ENCODE peak calls at places on chromosome 6, in five cellular contexts. One of them, this sample, is unnamed.
A peak's percentile ranks its signal among the peaks of the same experiment; 100 is the strongest.

GRCh38 chr6:11810039-11810541 is 31.5 kb upstream of the ADTRP start:
- DNase-seq in testis: peak; percentile 94
- DNase-seq in kidney epithelial cell: peak; percentile 65
- DNase-seq in Peyer's patch: peak; percentile 72
- DNase-seq in AG04450: no peak
- DNase-seq in this sample: peak; percentile 96

GRCh38 chr6:14286144-14286543 is 168.6 kb downstream of the CD83 start:
- DNase-seq in kidney epithelial cell: no peak
- DNase-seq in AG04450: peak; percentile 36
- DNase-seq in testis: no peak
- DNase-seq in Peyer's patch: no peak
- DNase-seq in this sample: peak; percentile 94

GRCh38 chr6:111069722-111070406 is 17.4 kb upstream of the SLC16A10 start:
- DNase-seq in Peyer's patch: no peak
- DNase-seq in kidney epithelial cell: no peak
- DNase-seq in AG04450: no peak
- DNase-seq in testis: no peak
- DNase-seq in this sample: no peak

GRCh38 chr6:2034256-2034655 is 211.1 kb downstream of the GMDS start:
- DNase-seq in testis: no peak
- DNase-seq in AG04450: no peak
- DNase-seq in Peyer's patch: no peak
- DNase-seq in kidney epithelial cell: no peak
- DNase-seq in this sample: no peak

GRCh38 chr6:112443118-112443641 is 96.0 kb downstream of the RFPL4B start:
- DNase-seq in AG04450: no peak
- DNase-seq in Peyer's patch: no peak
- DNase-seq in testis: no peak
- DNase-seq in kidney epithelial cell: no peak
- DNase-seq in this sample: no peak

GRCh38 chr6:163773646-163774045 is 359.1 kb downstream of the QKI start:
- DNase-seq in testis: no peak
- DNase-seq in AG04450: no peak
- DNase-seq in kidney epithelial cell: no peak
- DNase-seq in Peyer's patch: no peak
- DNase-seq in this sample: no peak

GRCh38 chr6:159899994-159900745 is 9.4 kb downstream of the MAS1 start:
- DNase-seq in kidney epithelial cell: peak; percentile 74
- DNase-seq in AG04450: peak; percentile 77
- DNase-seq in testis: no peak
- DNase-seq in Peyer's patch: no peak
- DNase-seq in this sample: peak; percentile 97

GRCh38 chr6:74249658-74250057 is 553.7 kb downstream of the CD109 start:
- DNase-seq in AG04450: peak; percentile 74
- DNase-seq in Peyer's patch: no peak
- DNase-seq in kidney epithelial cell: peak; percentile 37
- DNase-seq in testis: no peak
- DNase-seq in this sample: peak; percentile 8

GRCh38 chr6:166614589-166614988 is 12.5 kb downstream of the RPS6KA2 start:
- DNase-seq in kidney epithelial cell: no peak
- DNase-seq in AG04450: no peak
- DNase-seq in testis: no peak
- DNase-seq in Peyer's patch: no peak
- DNase-seq in this sample: no peak

GRCh38 chr6:114024746-114025145 is 53.8 kb upstream of the HDAC2 start:
- DNase-seq in kidney epithelial cell: no peak
- DNase-seq in testis: no peak
- DNase-seq in AG04450: no peak
- DNase-seq in Peyer's patch: no peak
- DNase-seq in this sample: no peak

GRCh38 chr6:161374971-161375873 is 101.4 kb upstream of the AGPAT4 start:
- DNase-seq in Peyer's patch: peak; percentile 80
- DNase-seq in testis: peak; percentile 36
- DNase-seq in AG04450: no peak
- DNase-seq in kidney epithelial cell: no peak
- DNase-seq in this sample: peak; percentile 24

GRCh38 chr6:85464260-85464644 is 14.4 kb downstream of the NT5E start:
- DNase-seq in AG04450: peak; percentile 85
- DNase-seq in Peyer's patch: no peak
- DNase-seq in testis: no peak
- DNase-seq in kidney epithelial cell: peak; percentile 91
- DNase-seq in this sample: peak; percentile 97

GRCh38 chr6:125954735-125955410 is 1.7 kb upstream of the HINT3 start:
- DNase-seq in AG04450: no peak
- DNase-seq in Peyer's patch: no peak
- DNase-seq in kidney epithelial cell: no peak
- DNase-seq in testis: no peak
- DNase-seq in this sample: no peak

GRCh38 chr6:158571826-158572652 is 12.1 kb downstream of the TMEM181 start:
- DNase-seq in kidney epithelial cell: peak; percentile 32
- DNase-seq in Peyer's patch: peak; percentile 91
- DNase-seq in AG04450: no peak
- DNase-seq in testis: no peak
- DNase-seq in this sample: peak; percentile 5

GRCh38 chr6:144953552-144954240 is 668.6 kb downstream of the UTRN start:
- DNase-seq in AG04450: no peak
- DNase-seq in kidney epithelial cell: peak; percentile 78
- DNase-seq in testis: no peak
- DNase-seq in Peyer's patch: no peak
- DNase-seq in this sample: peak; percentile 85

DNA sequence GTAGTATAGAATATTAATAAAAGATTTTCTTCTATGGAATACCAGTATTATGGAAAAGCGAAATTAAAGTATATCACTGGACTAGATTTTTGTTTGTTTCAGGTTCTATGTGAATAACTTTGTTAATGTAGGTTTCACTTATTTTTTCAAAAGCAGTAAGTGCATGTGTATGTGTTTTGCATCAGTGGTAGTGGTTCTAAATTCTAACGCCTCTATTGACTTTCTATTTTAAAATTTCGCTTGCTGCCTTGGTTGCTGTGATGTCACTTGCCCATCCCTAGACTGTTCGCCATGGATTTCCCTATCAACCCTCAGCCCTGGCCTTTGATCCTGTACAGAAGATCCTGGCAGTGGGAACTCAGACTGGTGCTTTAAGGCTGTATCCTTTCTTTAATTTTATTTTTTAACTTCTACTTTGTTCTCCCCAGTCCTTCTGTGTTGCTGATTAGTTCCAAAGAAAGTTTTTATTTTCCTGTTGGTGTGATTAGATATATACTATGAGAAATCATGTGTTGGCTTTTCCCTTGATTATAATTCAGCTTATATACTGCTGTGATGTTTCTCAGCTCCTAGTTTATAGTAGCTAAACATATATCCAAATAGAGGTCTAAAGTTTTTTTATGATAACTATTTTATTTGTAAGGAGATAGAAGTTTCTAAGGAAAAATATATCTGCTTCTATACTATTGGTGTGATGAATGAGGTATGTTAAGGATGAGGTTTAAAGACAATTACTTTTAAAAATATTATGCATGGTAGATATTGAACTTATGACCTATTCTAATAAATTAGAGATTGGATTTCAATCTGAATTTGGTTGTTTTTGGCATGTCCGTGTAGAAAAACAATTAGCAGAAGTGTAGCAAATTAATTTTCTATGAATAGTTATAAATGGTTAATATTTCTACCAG is 1.7 kb downstream of the STXBP5 start:
- DNase-seq in Peyer's patch: no peak
- DNase-seq in kidney epithelial cell: no peak
- DNase-seq in AG04450: no peak
- DNase-seq in testis: no peak
- DNase-seq in this sample: peak; percentile 56
- H3K4me3 ChIP-seq in Peyer's patch: peak overlapping the region; percentile 72
- H3K4me3 ChIP-seq in kidney epithelial cell: peak overlapping the region; percentile 91
- H3K4me3 ChIP-seq in AG04450: peak overlapping the region; percentile 82
- H3K4me3 ChIP-seq in testis: no peak overlapping the region
- H3K4me3 ChIP-seq in this sample: peak overlapping the region; percentile 92

GRCh38 chr6:63802606-63803206 is 167.1 kb downstream of the PHF3 start:
- DNase-seq in kidney epithelial cell: no peak
- DNase-seq in Peyer's patch: no peak
- DNase-seq in AG04450: no peak
- DNase-seq in testis: no peak
- DNase-seq in this sample: peak; percentile 65
- TF ChIP-seq CTCF in kidney epithelial cell: peak; percentile 54
- TF ChIP-seq CTCF in Peyer's patch: peak; percentile 36
- TF ChIP-seq CTCF in AG04450: peak; percentile 78
- TF ChIP-seq CTCF in testis: peak; percentile 15
- TF ChIP-seq CTCF in this sample: peak; percentile 64

GRCh38 chr6:35452186-35453090 is at the start of gene FANCE:
- DNase-seq in kidney epithelial cell: peak; percentile 50
- DNase-seq in testis: peak; percentile 97
- DNase-seq in Peyer's patch: peak; percentile 99
- DNase-seq in AG04450: peak; percentile 74
- DNase-seq in this sample: peak; percentile 93

GRCh38 chr6:35449287-35449881 is 2.8 kb upstream of the FANCE start:
- DNase-seq in Peyer's patch: peak; percentile 53
- DNase-seq in testis: peak; percentile 36
- DNase-seq in AG04450: peak; percentile 39
- DNase-seq in kidney epithelial cell: no peak
- DNase-seq in this sample: peak; percentile 83

GRCh38 chr6:35453236-35453635 is 1.1 kb downstream of the FANCE start:
- DNase-seq in kidney epithelial cell: no peak
- DNase-seq in AG04450: no peak
- DNase-seq in Peyer's patch: no peak
- DNase-seq in testis: no peak
- DNase-seq in this sample: no peak

GRCh38 chr6:35454843-35455110 is 2.6 kb downstream of the FANCE start:
- DNase-seq in kidney epithelial cell: no peak
- DNase-seq in Peyer's patch: peak; percentile 23
- DNase-seq in AG04450: no peak
- DNase-seq in testis: no peak
- DNase-seq in this sample: no peak

DNA sequence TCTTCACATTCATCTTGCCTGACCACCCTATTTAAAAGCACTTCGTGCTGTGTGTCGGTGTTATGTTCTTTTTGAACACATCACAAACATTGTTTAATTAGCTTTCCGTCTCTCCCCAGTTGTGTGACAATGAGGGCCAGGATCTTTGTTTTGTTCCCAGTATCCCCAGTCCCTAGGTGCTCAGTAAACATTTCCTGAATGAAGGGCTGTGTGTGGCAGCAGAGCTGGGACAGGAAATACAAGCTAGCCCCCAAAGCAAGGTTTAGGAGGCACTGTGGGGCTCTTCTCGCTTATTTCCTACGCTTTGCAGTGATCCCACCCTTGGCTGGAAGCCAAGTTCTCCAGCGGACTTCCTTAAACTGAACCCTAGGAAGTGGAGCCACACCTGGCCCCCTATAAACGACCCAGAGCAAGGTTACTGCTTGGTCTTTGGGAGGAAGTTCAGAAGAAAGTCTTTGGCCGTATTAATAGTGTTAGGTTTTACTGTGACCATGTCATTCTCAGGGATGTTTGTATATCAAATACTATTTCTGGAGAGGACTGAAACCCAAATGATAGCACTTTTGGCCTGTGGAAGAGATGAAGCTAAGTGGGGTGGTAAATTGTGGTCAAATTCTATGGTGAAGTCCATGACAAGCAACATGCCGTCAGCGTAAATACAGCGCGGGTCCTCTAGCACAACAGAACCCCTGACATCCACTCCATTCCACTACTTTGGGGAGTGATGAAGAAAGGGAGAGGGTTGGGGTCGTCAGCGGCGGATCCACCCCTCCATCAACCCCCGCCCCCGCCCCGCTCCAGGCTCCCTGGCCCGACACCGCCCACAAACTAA is 568 bp upstream of the FANCE start:
- DNase-seq in testis: no peak
- DNase-seq in Peyer's patch: peak; percentile 34
- DNase-seq in AG04450: no peak
- DNase-seq in kidney epithelial cell: no peak
- DNase-seq in this sample: no peak
- H3K4me3 ChIP-seq in testis: peak overlapping the region; percentile 61
- H3K4me3 ChIP-seq in Peyer's patch: peak overlapping the region; percentile 71
- H3K4me3 ChIP-seq in AG04450: peak overlapping the region; percentile 75
- H3K4me3 ChIP-seq in kidney epithelial cell: peak overlapping the region; percentile 68
- H3K4me3 ChIP-seq in this sample: peak overlapping the region; percentile 13

DNA sequence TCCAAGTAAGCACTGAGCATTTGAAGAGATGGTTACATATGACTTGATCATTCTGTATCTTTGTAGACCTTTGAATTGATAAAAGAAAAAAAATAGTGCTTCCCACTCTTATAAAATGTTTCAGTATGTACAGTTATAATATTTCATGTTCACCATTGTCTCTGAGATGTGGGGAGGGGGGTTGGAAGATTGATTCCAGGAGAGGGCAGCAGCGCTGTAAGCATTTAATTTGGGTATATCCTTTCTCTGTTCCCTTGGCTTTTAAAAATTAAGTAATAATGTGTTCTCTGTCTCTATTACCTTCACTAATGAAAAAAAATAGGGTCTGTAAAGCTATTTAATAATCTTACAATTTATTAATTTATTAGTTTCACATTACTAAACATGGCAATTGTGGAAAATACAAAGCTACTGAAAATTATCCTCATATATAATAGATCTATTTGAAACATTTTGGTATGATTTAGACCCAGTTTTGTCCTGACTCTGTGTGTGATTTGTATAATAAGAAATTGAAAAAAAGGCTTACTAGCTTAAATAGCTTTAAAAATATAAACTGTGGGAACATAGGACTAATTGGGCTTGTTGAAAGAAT is 341.2 kb downstream of the CDKAL1 start:
- DNase-seq in Peyer's patch: no peak
- DNase-seq in testis: peak; percentile 26
- DNase-seq in AG04450: peak; percentile 18
- DNase-seq in kidney epithelial cell: no peak
- DNase-seq in this sample: peak; percentile 78
- TF ChIP-seq CTCF in Peyer's patch: no peak
- TF ChIP-seq CTCF in testis: no peak
- TF ChIP-seq CTCF in AG04450: peak; percentile 54
- TF ChIP-seq CTCF in kidney epithelial cell: peak; percentile 55
- TF ChIP-seq CTCF in this sample: peak; percentile 44